ENCODE peak calls at places on chromosomes 1 and 21, in eight cellular contexts. One of them, this sample, is unnamed.

GRCh38 chr1:13948851-13949490 is 249.0 kb downstream of the PRDM2 start:
- DNase-seq in activated T-cell treated with anti-CD3 and anti-CD28 coated beads for 24 hours: no peak
- DNase-seq in NCI-H1092 treated with DMSO at 0.1 percent for 48 hours: no peak
- DNase-seq in adrenal gland: peak
- DNase-seq in NCI-H526: no peak
- DNase-seq in ureter: peak
- DNase-seq in activated CD8-positive, alpha-beta memory T cell treated with anti-CD3 and anti-CD28 coated beads for 24 hours: no peak
- DNase-seq in stimulated activated CD8-positive, alpha-beta memory T cell treated with anti-CD3 and anti-CD28 coated beads, Interleukin-2, amount 100 ng/mL, for 48 hours: no peak
- DNase-seq in this sample: no peak

GRCh38 chr1:99180343-99180808 is 83.9 kb upstream of the PLPPR4 start:
- DNase-seq in adrenal gland: peak
- DNase-seq in activated T-cell treated with anti-CD3 and anti-CD28 coated beads for 24 hours: peak
- DNase-seq in activated CD8-positive, alpha-beta memory T cell treated with anti-CD3 and anti-CD28 coated beads for 24 hours: peak
- DNase-seq in NCI-H1092 treated with DMSO at 0.1 percent for 48 hours: peak
- DNase-seq in stimulated activated CD8-positive, alpha-beta memory T cell treated with anti-CD3 and anti-CD28 coated beads, Interleukin-2, amount 100 ng/mL, for 48 hours: peak
- DNase-seq in ureter: peak
- DNase-seq in NCI-H526: peak
- DNase-seq in this sample: peak

GRCh38 chr1:63674865-63675815 is 81.9 kb downstream of the PGM1 start:
- DNase-seq in activated CD8-positive, alpha-beta memory T cell treated with anti-CD3 and anti-CD28 coated beads for 24 hours: no peak
- DNase-seq in activated T-cell treated with anti-CD3 and anti-CD28 coated beads for 24 hours: no peak
- DNase-seq in ureter: no peak
- DNase-seq in stimulated activated CD8-positive, alpha-beta memory T cell treated with anti-CD3 and anti-CD28 coated beads, Interleukin-2, amount 100 ng/mL, for 48 hours: no peak
- DNase-seq in NCI-H526: no peak
- DNase-seq in adrenal gland: no peak
- DNase-seq in NCI-H1092 treated with DMSO at 0.1 percent for 48 hours: peak
- DNase-seq in this sample: no peak

GRCh38 chr1:223394706-223395105 is 1.5 kb downstream of the CCDC185 start:
- DNase-seq in activated CD8-positive, alpha-beta memory T cell treated with anti-CD3 and anti-CD28 coated beads for 24 hours: no peak
- DNase-seq in activated T-cell treated with anti-CD3 and anti-CD28 coated beads for 24 hours: no peak
- DNase-seq in ureter: no peak
- DNase-seq in NCI-H526: no peak
- DNase-seq in NCI-H1092 treated with DMSO at 0.1 percent for 48 hours: no peak
- DNase-seq in adrenal gland: no peak
- DNase-seq in stimulated activated CD8-positive, alpha-beta memory T cell treated with anti-CD3 and anti-CD28 coated beads, Interleukin-2, amount 100 ng/mL, for 48 hours: no peak
- DNase-seq in this sample: no peak

GRCh38 chr1:22039594-22040347 is 12.7 kb upstream of the CDC42 start:
- DNase-seq in stimulated activated CD8-positive, alpha-beta memory T cell treated with anti-CD3 and anti-CD28 coated beads, Interleukin-2, amount 100 ng/mL, for 48 hours: peak
- DNase-seq in activated T-cell treated with anti-CD3 and anti-CD28 coated beads for 24 hours: peak
- DNase-seq in ureter: peak
- DNase-seq in NCI-H526: no peak
- DNase-seq in adrenal gland: peak
- DNase-seq in NCI-H1092 treated with DMSO at 0.1 percent for 48 hours: peak
- DNase-seq in activated CD8-positive, alpha-beta memory T cell treated with anti-CD3 and anti-CD28 coated beads for 24 hours: peak
- DNase-seq in this sample: no peak

GRCh38 chr1:87730274-87731222 is 401.9 kb downstream of the LMO4 start:
- DNase-seq in activated CD8-positive, alpha-beta memory T cell treated with anti-CD3 and anti-CD28 coated beads for 24 hours: no peak
- DNase-seq in adrenal gland: no peak
- DNase-seq in activated T-cell treated with anti-CD3 and anti-CD28 coated beads for 24 hours: no peak
- DNase-seq in stimulated activated CD8-positive, alpha-beta memory T cell treated with anti-CD3 and anti-CD28 coated beads, Interleukin-2, amount 100 ng/mL, for 48 hours: no peak
- DNase-seq in NCI-H1092 treated with DMSO at 0.1 percent for 48 hours: no peak
- DNase-seq in ureter: no peak
- DNase-seq in NCI-H526: no peak
- DNase-seq in this sample: no peak

GRCh38 chr1:30868833-30869435 is 39.6 kb downstream of the SDC3 start:
- DNase-seq in NCI-H526: no peak
- DNase-seq in adrenal gland: no peak
- DNase-seq in NCI-H1092 treated with DMSO at 0.1 percent for 48 hours: no peak
- DNase-seq in activated T-cell treated with anti-CD3 and anti-CD28 coated beads for 24 hours: no peak
- DNase-seq in ureter: no peak
- DNase-seq in stimulated activated CD8-positive, alpha-beta memory T cell treated with anti-CD3 and anti-CD28 coated beads, Interleukin-2, amount 100 ng/mL, for 48 hours: peak
- DNase-seq in activated CD8-positive, alpha-beta memory T cell treated with anti-CD3 and anti-CD28 coated beads for 24 hours: no peak
- DNase-seq in this sample: no peak

GRCh38 chr1:112934562-112934952 is 21.4 kb downstream of the SLC16A1 start:
- DNase-seq in ureter: no peak
- DNase-seq in stimulated activated CD8-positive, alpha-beta memory T cell treated with anti-CD3 and anti-CD28 coated beads, Interleukin-2, amount 100 ng/mL, for 48 hours: no peak
- DNase-seq in activated CD8-positive, alpha-beta memory T cell treated with anti-CD3 and anti-CD28 coated beads for 24 hours: no peak
- DNase-seq in NCI-H1092 treated with DMSO at 0.1 percent for 48 hours: no peak
- DNase-seq in adrenal gland: no peak
- DNase-seq in NCI-H526: no peak
- DNase-seq in activated T-cell treated with anti-CD3 and anti-CD28 coated beads for 24 hours: no peak
- DNase-seq in this sample: no peak

GRCh38 chr21:46188226-46189212 is 4.3 kb upstream of the SPATC1L start:
- DNase-seq in adrenal gland: peak
- DNase-seq in ureter: no peak
- DNase-seq in NCI-H526: no peak
- DNase-seq in activated T-cell treated with anti-CD3 and anti-CD28 coated beads for 24 hours: no peak
- DNase-seq in NCI-H1092 treated with DMSO at 0.1 percent for 48 hours: no peak
- DNase-seq in activated CD8-positive, alpha-beta memory T cell treated with anti-CD3 and anti-CD28 coated beads for 24 hours: peak
- DNase-seq in stimulated activated CD8-positive, alpha-beta memory T cell treated with anti-CD3 and anti-CD28 coated beads, Interleukin-2, amount 100 ng/mL, for 48 hours: no peak
- DNase-seq in this sample: no peak

GRCh38 chr1:55898191-55898590 is 681.2 kb downstream of the PLPP3 start:
- DNase-seq in stimulated activated CD8-positive, alpha-beta memory T cell treated with anti-CD3 and anti-CD28 coated beads, Interleukin-2, amount 100 ng/mL, for 48 hours: no peak
- DNase-seq in ureter: no peak
- DNase-seq in NCI-H1092 treated with DMSO at 0.1 percent for 48 hours: no peak
- DNase-seq in adrenal gland: no peak
- DNase-seq in NCI-H526: no peak
- DNase-seq in activated T-cell treated with anti-CD3 and anti-CD28 coated beads for 24 hours: no peak
- DNase-seq in activated CD8-positive, alpha-beta memory T cell treated with anti-CD3 and anti-CD28 coated beads for 24 hours: no peak
- DNase-seq in this sample: no peak

GRCh38 chr1:156463874-156464273 is 36.7 kb downstream of the MEF2D start:
- DNase-seq in NCI-H526: no peak
- DNase-seq in ureter: no peak
- DNase-seq in adrenal gland: peak
- DNase-seq in activated CD8-positive, alpha-beta memory T cell treated with anti-CD3 and anti-CD28 coated beads for 24 hours: no peak
- DNase-seq in NCI-H1092 treated with DMSO at 0.1 percent for 48 hours: no peak
- DNase-seq in stimulated activated CD8-positive, alpha-beta memory T cell treated with anti-CD3 and anti-CD28 coated beads, Interleukin-2, amount 100 ng/mL, for 48 hours: no peak
- DNase-seq in activated T-cell treated with anti-CD3 and anti-CD28 coated beads for 24 hours: no peak
- DNase-seq in this sample: no peak

GRCh38 chr1:152047607-152047953 is 10.8 kb upstream of the S100A11 start:
- DNase-seq in NCI-H1092 treated with DMSO at 0.1 percent for 48 hours: no peak
- DNase-seq in NCI-H526: no peak
- DNase-seq in ureter: peak
- DNase-seq in stimulated activated CD8-positive, alpha-beta memory T cell treated with anti-CD3 and anti-CD28 coated beads, Interleukin-2, amount 100 ng/mL, for 48 hours: peak
- DNase-seq in activated CD8-positive, alpha-beta memory T cell treated with anti-CD3 and anti-CD28 coated beads for 24 hours: no peak
- DNase-seq in adrenal gland: peak
- DNase-seq in activated T-cell treated with anti-CD3 and anti-CD28 coated beads for 24 hours: no peak
- DNase-seq in this sample: no peak

GRCh38 chr1:2906105-2906504 is 104.6 kb upstream of the TTC34 start:
- DNase-seq in stimulated activated CD8-positive, alpha-beta memory T cell treated with anti-CD3 and anti-CD28 coated beads, Interleukin-2, amount 100 ng/mL, for 48 hours: no peak
- DNase-seq in adrenal gland: no peak
- DNase-seq in activated T-cell treated with anti-CD3 and anti-CD28 coated beads for 24 hours: no peak
- DNase-seq in NCI-H526: no peak
- DNase-seq in NCI-H1092 treated with DMSO at 0.1 percent for 48 hours: no peak
- DNase-seq in ureter: no peak
- DNase-seq in activated CD8-positive, alpha-beta memory T cell treated with anti-CD3 and anti-CD28 coated beads for 24 hours: no peak
- DNase-seq in this sample: no peak